ENCODE peak calls at places on chromosomes 12 and 14, in nine cellular contexts. B is iris pigment epithelial cell, S is AG04450, O is RWPE1, E is chondrocyte, K is GM19239, X is M059J, Y is left ventricle myocardium superior, I is GM10248. H is an unnamed sample.

GRCh38 chr12:87518508-87518907 is 510.7 kb downstream of the C12orf50 start:
- DNase-seq in B (peak; percentile 51), S (no peak), O (peak; percentile 3), E (no peak), K (no peak), X (peak; percentile 71), Y (no peak), I (no peak), H (no peak)

GRCh38 chr12:106188249-106188648 is 49.5 kb upstream of the NUAK1 start:
- DNase-seq in B (no peak), S (no peak), O (no peak), E (no peak), K (no peak), X (no peak), Y (no peak), I (no peak), H (no peak)

GRCh38 chr14:98137626-98138025 is 1134.4 kb downstream of the BCL11B start:
- DNase-seq in B (no peak), S (no peak), O (no peak), E (no peak), K (no peak), X (no peak), Y (no peak), I (no peak), H (no peak)

GRCh38 chr12:67082221-67082620 is 186.9 kb upstream of the CAND1 start:
- DNase-seq in B (no peak), S (no peak), O (peak; percentile 45), E (no peak), K (no peak), X (no peak), Y (no peak), I (no peak), H (no peak)

GRCh38 chr12:15899282-15899870 is 11.8 kb upstream of the DERA start:
- DNase-seq in B (no peak), S (no peak), O (peak; percentile 11), E (no peak), K (no peak), X (peak; percentile 39), Y (no peak), I (no peak), H (no peak)

GRCh38 chr12:32139064-32139421 is 32.4 kb downstream of the BICD1 start:
- DNase-seq in B (peak; percentile 63), S (no peak), O (no peak), E (no peak), K (peak; percentile 32), X (peak; percentile 58), Y (no peak), I (peak; percentile 78), H (no peak)

GRCh38 chr12:1318327-1319031 is 275.9 kb downstream of the FBXL14 start:
- DNase-seq in B (peak; percentile 36), S (peak; percentile 4), O (no peak), E (peak; percentile 60), K (no peak), X (peak; percentile 77), Y (peak; percentile 54), I (no peak), H (no peak)

GRCh38 chr12:24226745-24227350 is 277.4 kb upstream of the SOX5 start:
- DNase-seq in B (peak; percentile 99), S (peak; percentile 61), O (peak; percentile 45), E (no peak), K (no peak), X (peak; percentile 92), Y (no peak), I (no peak), H (peak; percentile 87)

GRCh38 chr14:38405851-38406630 is 150.1 kb upstream of the CLEC14A start:
- DNase-seq in B (peak; percentile 83), S (no peak), O (no peak), E (no peak), K (no peak), X (peak; percentile 60), Y (peak; percentile 28), I (no peak), H (no peak)

GRCh38 chr12:52130695-52131094 is 51.2 kb downstream of the SMIM41 start:
- DNase-seq in B (no peak), S (no peak), O (no peak), E (no peak), K (no peak), X (no peak), Y (no peak), I (peak; percentile 9), H (no peak)

GRCh38 chr12:76883826-76884225 is 5.0 kb upstream of the CSRP2 start:
- DNase-seq in B (peak; percentile 51), S (no peak), O (no peak), E (no peak), K (no peak), X (peak; percentile 48), Y (peak; percentile 74), I (no peak), H (no peak)

GRCh38 chr14:67526676-67527459 is 6.2 kb upstream of the PLEKHH1 start:
- DNase-seq in B (peak; percentile 57), S (no peak), O (peak; percentile 55), E (no peak), K (peak; percentile 26), X (peak; percentile 65), Y (no peak), I (peak; percentile 53), H (no peak)

GRCh38 chr12:42180990-42181611 is 36.4 kb upstream of the GXYLT1 start:
- DNase-seq in B (peak; percentile 63), S (no peak), O (no peak), E (no peak), K (no peak), X (no peak), Y (no peak), I (no peak), H (no peak)

GRCh38 chr12:69966409-69966808 is 141.4 kb downstream of the MYRFL start:
- DNase-seq in B (peak; percentile 16), S (no peak), O (peak; percentile 83), E (no peak), K (no peak), X (peak; percentile 65), Y (peak; percentile 52), I (no peak), H (no peak)

GRCh38 chr12:96170762-96171161 is 23.4 kb upstream of the ELK3 start:
- DNase-seq in B (no peak), S (no peak), O (no peak), E (no peak), K (no peak), X (no peak), Y (no peak), I (no peak), H (no peak)

GRCh38 chr12:29519585-29520182 is 22.2 kb upstream of the OVCH1 start:
- DNase-seq in B (peak; percentile 64), S (peak; percentile 36), O (peak; percentile 20), E (no peak), K (peak; percentile 8), X (peak; percentile 53), Y (no peak), I (peak; percentile 21), H (peak; percentile 5)

GRCh38 chr14:31300296-31300695 is 92.7 kb upstream of the HECTD1 start:
- DNase-seq in B (peak; percentile 3), S (no peak), O (peak; percentile 3), E (no peak), K (no peak), X (no peak), Y (no peak), I (no peak), H (no peak)

GRCh38 chr14:65228956-65229355 is 126.6 kb upstream of the MAX start:
- DNase-seq in B (no peak), S (no peak), O (no peak), E (no peak), K (no peak), X (no peak), Y (no peak), I (no peak), H (no peak)

GRCh38 chr12:58285551-58285950 is 344.2 kb downstream of the ATP23 start:
- DNase-seq in B (no peak), S (no peak), O (no peak), E (no peak), K (no peak), X (no peak), Y (no peak), I (no peak), H (no peak)

GRCh38 chr12:72271401-72271740 is 799 bp upstream of the TRHDE start:
- DNase-seq in B (peak; percentile 68), S (no peak), O (no peak), E (peak; percentile 55), K (no peak), X (no peak), Y (peak; percentile 26), I (no peak), H (no peak)

GRCh38 chr12:24931666-24932405 is 17.1 kb downstream of the BCAT1 start:
- DNase-seq in B (peak; percentile 65), S (no peak), O (no peak), E (no peak), K (no peak), X (peak; percentile 47), Y (no peak), I (peak; percentile 54), H (no peak)

GRCh38 chr12:100159391-100160104 is 16.9 kb upstream of the BLTP3B start:
- DNase-seq in B (no peak), S (no peak), O (no peak), E (no peak), K (no peak), X (no peak), Y (no peak), I (no peak), H (no peak)

GRCh38 chr14:56797569-56798446 is 12.5 kb downstream of the OTX2 start:
- DNase-seq in B (no peak), S (no peak), O (no peak), E (no peak), K (no peak), X (no peak), Y (no peak), I (no peak), H (no peak)

GRCh38 chr12:111803851-111804250 is 37.1 kb downstream of the ALDH2 start:
- DNase-seq in B (no peak), S (no peak), O (no peak), E (peak; percentile 59), K (no peak), X (no peak), Y (no peak), I (no peak), H (no peak)

GRCh38 chr12:54723653-54724256 is 75.6 kb upstream of the DCD start:
- DNase-seq in B (peak; percentile 4), S (no peak), O (no peak), E (no peak), K (no peak), X (peak; percentile 18), Y (no peak), I (no peak), H (no peak)

GRCh38 chr14:61761557-61761956 is 663 bp upstream of the SNAPC1 start:
- DNase-seq in B (no peak), S (no peak), O (no peak), E (no peak), K (no peak), X (no peak), Y (no peak), I (no peak), H (no peak)

GRCh38 chr14:58166005-58166983 is 14.3 kb upstream of the ARMH4 start:
- DNase-seq in B (peak; percentile 79), S (peak; percentile 48), O (no peak), E (no peak), K (peak; percentile 50), X (peak; percentile 80), Y (peak; percentile 90), I (peak; percentile 69), H (peak; percentile 10)

GRCh38 chr12:2618291-2618995 is 176.3 kb upstream of the FKBP4 start:
- DNase-seq in B (no peak), S (no peak), O (no peak), E (no peak), K (no peak), X (no peak), Y (no peak), I (no peak), H (no peak)

GRCh38 chr12:8829128-8829524 is 6.7 kb downstream of the A2ML1 start:
- DNase-seq in B (no peak), S (no peak), O (no peak), E (no peak), K (no peak), X (no peak), Y (no peak), I (no peak), H (no peak)

GRCh38 chr12:50101663-50102062 is 2.1 kb upstream of the GPD1 start:
- DNase-seq in B (peak; percentile 56), S (peak; percentile 42), O (peak; percentile 36), E (no peak), K (no peak), X (peak; percentile 43), Y (no peak), I (no peak), H (no peak)

GRCh38 chr14:25032092-25032784 is 17.7 kb downstream of the STXBP6 start:
- DNase-seq in B (no peak), S (no peak), O (no peak), E (no peak), K (no peak), X (no peak), Y (no peak), I (no peak), H (no peak)